ENCODE peak calls at places on chromosomes 12 and 14, in eight cellular contexts. O is T-helper 9 cell; U is T-helper 2 cell; V is BE2C; S is astrocyte; R is C1 segment of cervical spinal cord; A is fibroblast of the conjunctiva; M is stimulated activated CD8-positive, alpha-beta memory T cell treated with anti-CD3 and anti-CD28 coated beads, Interleukin-15, amount 100 ng/mL, for 1 hour. Y is an unnamed sample.

GRCh38 chr12:94954029-94954685 is 49.3 kb downstream of the NDUFA12 start:
- DNase-seq in O (no peak), U (no peak), V (no peak), S (peak), R (no peak), A (no peak), M (no peak), Y (no peak)

GRCh38 chr14:69484444-69485113 is at the start of gene PLEKHD1:
- DNase-seq in O (no peak), U (no peak), V (peak), S (no peak), R (peak), A (no peak), M (no peak), Y (peak)

GRCh38 chr12:2633176-2633824 is 161.5 kb upstream of the FKBP4 start:
- DNase-seq in O (no peak), U (no peak), V (no peak), S (no peak), R (no peak), A (no peak), M (no peak), Y (no peak)

GRCh38 chr12:19643635-19644034 is 204.3 kb downstream of the AEBP2 start:
- DNase-seq in O (no peak), U (no peak), V (peak), S (peak), R (no peak), A (peak), M (no peak), Y (peak)

GRCh38 chr14:80713076-80713850 is 228.3 kb downstream of the CEP128 start:
- DNase-seq in O (no peak), U (no peak), V (no peak), S (no peak), R (no peak), A (no peak), M (no peak), Y (no peak)

GRCh38 chr14:61973981-61974380 is 211.8 kb downstream of the SNAPC1 start:
- DNase-seq in O (no peak), U (no peak), V (no peak), S (peak), R (no peak), A (no peak), M (no peak), Y (no peak)

GRCh38 chr12:15193927-15194326 is 27.3 kb downstream of the RERG start:
- DNase-seq in O (no peak), U (no peak), V (no peak), S (peak), R (no peak), A (no peak), M (no peak), Y (no peak)

GRCh38 chr14:78181270-78181669 is 11.1 kb downstream of the NRXN3 start:
- DNase-seq in O (no peak), U (no peak), V (no peak), S (no peak), R (no peak), A (no peak), M (no peak), Y (no peak)

GRCh38 chr14:85273099-85273677 is 256.8 kb upstream of the FLRT2 start:
- DNase-seq in O (no peak), U (no peak), V (no peak), S (no peak), R (no peak), A (no peak), M (no peak), Y (no peak)

GRCh38 chr12:116609715-116610114 is 50.5 kb downstream of the MAP1LC3B2 start:
- DNase-seq in O (peak), U (no peak), V (peak), S (no peak), R (no peak), A (no peak), M (no peak), Y (no peak)

GRCh38 chr12:112153181-112153899 is 28.0 kb downstream of the TRAFD1 start:
- DNase-seq in O (no peak), U (no peak), V (no peak), S (no peak), R (no peak), A (no peak), M (no peak), Y (no peak)

GRCh38 chr14:23930742-23931141 is 22.8 kb upstream of the DHRS4 start:
- DNase-seq in O (no peak), U (no peak), V (no peak), S (peak), R (no peak), A (no peak), M (no peak), Y (no peak)

GRCh38 chr12:42691991-42692557 is 102.5 kb upstream of the PRICKLE1 start:
- DNase-seq in O (no peak), U (no peak), V (no peak), S (no peak), R (no peak), A (no peak), M (no peak), Y (no peak)

GRCh38 chr14:32167907-32168306 is 33.9 kb upstream of the RNU6-7 start:
- DNase-seq in O (no peak), U (no peak), V (no peak), S (peak), R (no peak), A (no peak), M (no peak), Y (no peak)

GRCh38 chr14:91847693-91848092 is 19.6 kb downstream of the TC2N start:
- DNase-seq in O (no peak), U (no peak), V (no peak), S (no peak), R (no peak), A (no peak), M (no peak), Y (no peak)

GRCh38 chr12:104183443-104183842 is 32.1 kb upstream of the TXNRD1 start:
- DNase-seq in O (no peak), U (no peak), V (no peak), S (no peak), R (no peak), A (no peak), M (no peak), Y (no peak)

GRCh38 chr12:125110641-125111360 is 45.6 kb downstream of the AACS start:
- DNase-seq in O (no peak), U (no peak), V (no peak), S (peak), R (no peak), A (peak), M (no peak), Y (no peak)

GRCh38 chr12:6200266-6201198 is at the start of gene CD9:
- DNase-seq in O (no peak), U (no peak), V (peak), S (no peak), R (no peak), A (no peak), M (no peak), Y (peak)

GRCh38 chr14:21136024-21136423 is 19.8 kb downstream of the OR5AU1 start:
- DNase-seq in O (no peak), U (no peak), V (no peak), S (peak), R (no peak), A (no peak), M (no peak), Y (peak)

GRCh38 chr14:74902941-74903705 is 19.9 kb downstream of the RPS6KL1 start:
- DNase-seq in O (no peak), U (no peak), V (no peak), S (no peak), R (no peak), A (no peak), M (no peak), Y (no peak)

GRCh38 chr12:96401061-96401871 is 1.0 kb upstream of the CDK17 start:
- DNase-seq in O (peak), U (no peak), V (no peak), S (peak), R (peak), A (peak), M (no peak), Y (peak)

GRCh38 chr14:96088131-96088880 is 49.1 kb downstream of the C14orf132 start:
- DNase-seq in O (no peak), U (no peak), V (peak), S (no peak), R (no peak), A (no peak), M (no peak), Y (peak)

GRCh38 chr12:29713729-29714128 is 70.0 kb downstream of the TMTC1 start:
- DNase-seq in O (no peak), U (no peak), V (no peak), S (no peak), R (no peak), A (no peak), M (no peak), Y (no peak)

Y was measured in SK-N-DZ.